ENCODE peak calls at places on chromosomes 5 and 9, in seven cellular contexts. W is NCI-H1092 treated with DMSO at 0.1 percent for 48 hours, Z is lower leg skin, A is BJ, M is stromal cell of bone marrow, S is smooth muscle cell of the brain vasculature, V is naive B cell. T is an unnamed sample.

GRCh38 chr5:31346896-31347557 is 153.5 kb downstream of the CDH6 start:
- DNase-seq in V (no peak), Z (no peak), W (no peak), A (no peak), M (no peak), S (no peak), T (no peak)

GRCh38 chr5:123033157-123033671 is 3.3 kb downstream of the PPIC start:
- DNase-seq in Z (no peak), V (no peak), S (no peak), A (no peak), M (no peak), W (no peak), T (no peak)

GRCh38 chr9:121618504-121618903 is 32.9 kb upstream of the DAB2IP start:
- DNase-seq in A (no peak), M (no peak), S (no peak), V (no peak), W (no peak), Z (no peak), T (no peak)

GRCh38 chr9:114678847-114679246 is 3.1 kb downstream of the TEX48 start:
- DNase-seq in S (no peak), Z (no peak), W (no peak), V (no peak), M (no peak), A (no peak), T (no peak)

GRCh38 chr5:79143684-79144379 is 32.2 kb downstream of the BHMT start:
- DNase-seq in Z (no peak), V (no peak), S (no peak), W (no peak), A (no peak), M (peak), T (no peak)

GRCh38 chr5:149071756-149072155 is 8.9 kb upstream of the SH3TC2 start:
- DNase-seq in A (no peak), V (no peak), Z (no peak), W (no peak), S (no peak), M (no peak), T (no peak)

GRCh38 chr5:74316064-74316586 is 324.4 kb downstream of the ENC1 start:
- DNase-seq in V (no peak), W (peak), S (peak), M (peak), Z (no peak), A (peak), T (peak)

GRCh38 chr5:59485629-59486439 is 407.7 kb downstream of the PDE4D start:
- DNase-seq in S (no peak), W (no peak), V (no peak), M (no peak), Z (no peak), A (no peak), T (no peak)

GRCh38 chr5:65928341-65928752 is 2.0 kb downstream of the ERBIN start:
- DNase-seq in W (no peak), M (no peak), V (no peak), S (no peak), A (no peak), Z (no peak), T (no peak)

GRCh38 chr9:120544441-120544840 is 35.5 kb downstream of the CDK5RAP2 start:
- DNase-seq in V (no peak), W (no peak), M (no peak), Z (no peak), A (no peak), S (no peak), T (no peak)

GRCh38 chr9:135404451-135405144 is 75.0 kb upstream of the PPP1R26 start:
- DNase-seq in W (no peak), V (no peak), A (no peak), S (no peak), M (no peak), Z (no peak), T (no peak)

GRCh38 chr9:121498487-121499176 is 1.0 kb downstream of the GGTA1 start:
- DNase-seq in V (peak), Z (peak), M (peak), W (no peak), S (no peak), A (no peak), T (no peak)

GRCh38 chr5:179322071-179323025 is 22.9 kb downstream of the ADAMTS2 start:
- DNase-seq in S (no peak), M (no peak), V (no peak), A (no peak), W (no peak), Z (peak), T (no peak)

GRCh38 chr5:57414857-57415256 is 67.8 kb downstream of the ACTBL2 start:
- DNase-seq in M (no peak), A (no peak), Z (no peak), W (no peak), V (no peak), S (no peak), T (no peak)

GRCh38 chr9:123176230-123176629 is 92.2 kb downstream of the STRBP start:
- DNase-seq in V (no peak), W (no peak), Z (no peak), A (peak), S (no peak), M (no peak), T (peak)

GRCh38 chr5:107951322-107951721 is 280.6 kb upstream of the EFNA5 start:
- DNase-seq in A (no peak), S (no peak), V (no peak), W (no peak), M (no peak), Z (no peak), T (no peak)

GRCh38 chr5:175729829-175730277 is 72.0 kb downstream of the HRH2 start:
- DNase-seq in M (peak), W (peak), V (peak), Z (peak), S (peak), A (peak), T (peak)

GRCh38 chr9:94980947-94981632 is 254.6 kb downstream of the AOPEP start:
- DNase-seq in A (no peak), W (no peak), S (no peak), M (no peak), V (no peak), Z (no peak), T (no peak)

GRCh38 chr5:64397552-64397951 is 108.3 kb upstream of the RGS7BP start:
- DNase-seq in W (no peak), V (no peak), S (no peak), M (no peak), A (no peak), Z (no peak), T (no peak)

GRCh38 chr5:65395526-65396155 is 86.1 kb downstream of the ADAMTS6 start:
- DNase-seq in V (no peak), Z (no peak), M (no peak), S (no peak), A (no peak), W (no peak), T (no peak)

GRCh38 chr5:111063709-111064322 is 7.7 kb upstream of the TSLP start:
- DNase-seq in S (no peak), W (no peak), A (no peak), Z (no peak), V (no peak), M (no peak), T (no peak)

GRCh38 chr5:154646841-154647759 is 108.1 kb upstream of the LARP1 start:
- DNase-seq in S (no peak), W (no peak), V (peak), Z (no peak), M (no peak), A (no peak), T (no peak)